ENCODE peak calls at places on chromosomes 11 and 22, in eight cellular contexts. A, N, K, E, F, X, C and G are unnamed samples.

GRCh38 chr11:13364388-13364787 is 86.8 kb downstream of the BMAL1 start:
- DNase-seq in A (no peak), N (no peak), K (no peak), E (no peak), F (no peak), X (no peak), C (no peak), G (no peak)

GRCh38 chr11:9069256-9069655 is 22.1 kb downstream of the SCUBE2 start:
- DNase-seq in A (no peak), N (no peak), K (no peak), E (no peak), F (no peak), X (no peak), C (no peak), G (no peak)

GRCh38 chr22:49724030-49724892 is 103.4 kb downstream of the BRD1 start:
- DNase-seq in A (peak; percentile 21), N (peak; percentile 35), K (no peak), E (peak; percentile 70), F (no peak), X (no peak), C (no peak), G (no peak)

GRCh38 chr11:134639586-134640330 is 227.7 kb upstream of the B3GAT1 start:
- DNase-seq in A (no peak), N (no peak), K (peak; percentile 71), E (no peak), F (no peak), X (no peak), C (no peak), G (no peak)

GRCh38 chr11:11416917-11417316 is 63.9 kb upstream of the CSNK2A3 start:
- DNase-seq in A (no peak), N (no peak), K (no peak), E (no peak), F (no peak), X (no peak), C (no peak), G (no peak)

GRCh38 chr11:17978553-17979287 is 34.1 kb downstream of the SERGEF start:
- DNase-seq in A (peak; percentile 61), N (peak; percentile 63), K (no peak), E (peak; percentile 71), F (peak; percentile 41), X (peak; percentile 59), C (no peak), G (no peak)

GRCh38 chr22:39477542-39477941 is 20.7 kb downstream of the MGAT3 start:
- DNase-seq in A (no peak), N (no peak), K (no peak), E (no peak), F (no peak), X (no peak), C (no peak), G (no peak)

GRCh38 chr22:35064664-35065063 is 1.3 kb upstream of the ISX start:
- DNase-seq in A (no peak), N (peak; percentile 62), K (no peak), E (no peak), F (no peak), X (peak; percentile 83), C (peak; percentile 68), G (no peak)

GRCh38 chr11:9060700-9061111 is 30.7 kb downstream of the SCUBE2 start:
- DNase-seq in A (no peak), N (peak; percentile 59), K (no peak), E (no peak), F (no peak), X (peak; percentile 23), C (peak; percentile 97), G (no peak)

GRCh38 chr11:46697303-46697702 is 3.1 kb downstream of the ARHGAP1 start:
- DNase-seq in A (peak; percentile 77), N (no peak), K (no peak), E (no peak), F (no peak), X (no peak), C (no peak), G (no peak)

GRCh38 chr22:47295982-47296381 is 533.5 kb downstream of the TBC1D22A start:
- DNase-seq in A (no peak), N (no peak), K (no peak), E (no peak), F (no peak), X (no peak), C (no peak), G (no peak)

GRCh38 chr11:18144243-18144642 is 11.9 kb downstream of the MRGPRX3 start:
- DNase-seq in A (no peak), N (no peak), K (no peak), E (no peak), F (no peak), X (no peak), C (no peak), G (no peak)

GRCh38 chr11:45933131-45933821 is 10.8 kb downstream of the LARGE2 start:
- DNase-seq in A (no peak), N (no peak), K (no peak), E (no peak), F (no peak), X (no peak), C (no peak), G (no peak)

GRCh38 chr11:126139541-126140091 is 71.8 kb downstream of the RPUSD4 start:
- DNase-seq in A (no peak), N (no peak), K (no peak), E (no peak), F (no peak), X (no peak), C (no peak), G (no peak)

GRCh38 chr11:102577182-102577581 is 46.6 kb upstream of the MMP7 start:
- DNase-seq in A (no peak), N (no peak), K (no peak), E (no peak), F (no peak), X (no peak), C (no peak), G (no peak)

GRCh38 chr11:102577723-102578122 is 47.2 kb upstream of the MMP7 start:
- DNase-seq in A (no peak), N (no peak), K (no peak), E (no peak), F (no peak), X (no peak), C (no peak), G (no peak)

GRCh38 chr11:102573851-102574250 is 43.3 kb upstream of the MMP7 start:
- DNase-seq in A (no peak), N (no peak), K (no peak), E (no peak), F (no peak), X (no peak), C (no peak), G (peak; percentile 50)

GRCh38 chr11:102575016-102575415 is 44.5 kb upstream of the MMP7 start:
- DNase-seq in A (no peak), N (no peak), K (no peak), E (no peak), F (no peak), X (no peak), C (no peak), G (no peak)

DNA sequence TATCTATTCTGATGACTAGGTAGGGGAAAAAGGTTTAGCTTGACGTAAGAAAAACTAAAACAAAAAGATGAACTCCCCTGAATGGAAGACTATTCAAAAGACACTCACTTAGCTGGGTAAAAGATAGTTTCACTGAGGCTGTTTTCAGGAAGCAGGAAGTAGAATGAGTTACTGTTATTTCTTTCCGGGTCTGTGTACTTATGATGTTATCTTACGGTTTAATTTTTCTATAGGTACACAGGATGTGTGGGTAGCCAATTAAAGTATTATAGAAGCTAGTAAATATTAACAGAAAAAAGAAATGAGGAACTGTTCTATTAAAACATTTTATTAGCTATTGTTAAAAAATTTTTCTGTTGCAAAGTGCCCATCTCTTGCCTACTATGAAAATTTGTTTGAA is 45.8 kb upstream of the MMP7 start:
- DNase-seq in A (no peak), N (no peak), K (no peak), E (no peak), F (no peak), X (no peak), C (no peak), G (no peak)
- H3K9ac ChIP-seq in A (no peak overlapping the region), N (no peak overlapping the region), K (no peak overlapping the region), E (no peak overlapping the region), F (no peak overlapping the region), X (no peak overlapping the region), C (no peak overlapping the region), G (no peak overlapping the region)

GRCh38 chr11:95147364-95147905 is 57.8 kb downstream of the ENDOD1 start:
- DNase-seq in A (peak; percentile 85), N (peak; percentile 83), K (peak; percentile 34), E (no peak), F (peak; percentile 89), X (peak; percentile 14), C (no peak), G (peak; percentile 51)
- TF ChIP-seq POLR2AphosphoS5 in A (peak; percentile 95), N (peak; percentile 88), K (peak; percentile 27), E (no peak), F (peak; percentile 91), X (no peak), C (no peak), G (no peak)

GRCh38 chr11:69442807-69443137 is 38.7 kb upstream of the LINC01488 start:
- DNase-seq in A (peak; percentile 75), N (peak; percentile 64), K (no peak), E (no peak), F (no peak), X (peak; percentile 80), C (no peak), G (no peak)
- H3K27ac ChIP-seq in A (peak overlapping the region; percentile 99), N (peak overlapping the region; percentile 95), K (peak overlapping the region; percentile 63), E (peak overlapping the region; percentile 3), F (peak overlapping the region; percentile 89), X (peak overlapping the region; percentile 57), C (no peak overlapping the region), G (peak overlapping the region; percentile 67)

GRCh38 chr11:62030071-62030684 is 62.7 kb upstream of the FTH1 start:
- DNase-seq in A (no peak), N (no peak), K (no peak), E (peak; percentile 51), F (no peak), X (no peak), C (no peak), G (no peak)

GRCh38 chr11:62020661-62021060 is 53.2 kb upstream of the FTH1 start:
- DNase-seq in A (no peak), N (no peak), K (no peak), E (no peak), F (no peak), X (no peak), C (no peak), G (no peak)

GRCh38 chr11:62026739-62027138 is 59.3 kb upstream of the FTH1 start:
- DNase-seq in A (no peak), N (no peak), K (no peak), E (no peak), F (no peak), X (no peak), C (no peak), G (no peak)

GRCh38 chr11:62024975-62025374 is 57.5 kb upstream of the FTH1 start:
- DNase-seq in A (no peak), N (no peak), K (no peak), E (no peak), F (no peak), X (peak; percentile 21), C (no peak), G (no peak)

DNA sequence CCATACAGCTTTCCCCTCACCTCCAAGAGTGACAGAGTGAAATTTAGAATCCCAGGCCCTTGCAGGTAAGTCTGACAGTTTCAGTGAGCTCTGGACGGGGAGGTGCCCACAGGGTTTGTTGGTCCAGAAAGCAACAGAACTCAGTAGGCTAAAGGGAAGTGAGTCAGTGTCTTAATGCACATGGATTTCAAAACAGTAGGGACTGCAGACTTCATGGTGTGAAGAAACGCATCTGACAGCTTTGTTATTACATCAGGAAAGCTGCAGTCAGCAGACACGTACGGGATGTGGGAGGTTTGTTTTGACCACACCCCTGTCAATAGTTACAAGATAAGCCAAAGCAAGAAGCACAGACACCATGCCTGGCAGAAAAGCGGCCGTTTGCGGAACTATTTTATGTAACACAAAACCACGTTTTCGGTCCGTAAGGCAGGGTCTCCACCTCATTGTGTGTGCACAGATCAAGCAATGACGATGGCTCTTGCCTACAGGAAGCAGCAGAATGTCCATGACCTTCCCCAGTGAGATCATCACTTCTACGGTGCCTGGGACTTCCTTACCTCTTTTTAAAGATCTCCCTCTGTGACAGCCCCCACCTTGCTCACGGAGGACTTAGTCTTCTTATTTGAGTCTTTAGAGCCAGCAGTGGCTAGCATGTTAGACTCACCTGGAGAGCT is 58.1 kb upstream of the FTH1 start:
- DNase-seq in A (no peak), N (peak; percentile 85), K (peak; percentile 82), E (no peak), F (peak; percentile 94), X (peak; percentile 87), C (peak; percentile 56), G (no peak)
- H3K9ac ChIP-seq in A (no peak overlapping the region), N (peak overlapping the region; percentile 72), K (peak overlapping the region; percentile 11), E (no peak overlapping the region), F (peak overlapping the region; percentile 47), X (peak overlapping the region; percentile 59), C (peak overlapping the region; percentile 24), G (no peak overlapping the region)